ENCODE peak calls at places on chromosomes 7 and 10, in five cellular contexts. One of them, this sample, is unnamed.

GRCh38 chr10:22339761-22340361 is 5.4 kb upstream of the SPAG6 start:
- DNase-seq in fibroblast of mammary gland: peak; percentile 87
- DNase-seq in heart left ventricle: no peak
- DNase-seq in astrocyte of the spinal cord: no peak
- DNase-seq in IMR-90: no peak
- DNase-seq in this sample: no peak

GRCh38 chr7:103990991-103991390 is 1.5 kb upstream of the RELN start:
- DNase-seq in fibroblast of mammary gland: no peak
- DNase-seq in heart left ventricle: no peak
- DNase-seq in astrocyte of the spinal cord: no peak
- DNase-seq in IMR-90: no peak
- DNase-seq in this sample: no peak

GRCh38 chr7:29511337-29511736 is 52.3 kb upstream of the PRR15 start:
- DNase-seq in fibroblast of mammary gland: no peak
- DNase-seq in heart left ventricle: no peak
- DNase-seq in astrocyte of the spinal cord: no peak
- DNase-seq in IMR-90: no peak
- DNase-seq in this sample: no peak

GRCh38 chr7:105309235-105310156 is 79.2 kb downstream of the SRPK2 start:
- DNase-seq in fibroblast of mammary gland: no peak
- DNase-seq in heart left ventricle: no peak
- DNase-seq in astrocyte of the spinal cord: no peak
- DNase-seq in IMR-90: no peak
- DNase-seq in this sample: no peak

GRCh38 chr7:64869912-64870562 is 33.0 kb upstream of the ZNF273 start:
- DNase-seq in fibroblast of mammary gland: no peak
- DNase-seq in heart left ventricle: no peak
- DNase-seq in astrocyte of the spinal cord: no peak
- DNase-seq in IMR-90: no peak
- DNase-seq in this sample: no peak

GRCh38 chr10:84696610-84697009 is 368.2 kb downstream of the CCSER2 start:
- DNase-seq in fibroblast of mammary gland: no peak
- DNase-seq in heart left ventricle: no peak
- DNase-seq in astrocyte of the spinal cord: no peak
- DNase-seq in IMR-90: no peak
- DNase-seq in this sample: no peak

GRCh38 chr7:132580277-132580676 is 4.0 kb upstream of the PLXNA4 start:
- DNase-seq in fibroblast of mammary gland: peak; percentile 10
- DNase-seq in heart left ventricle: no peak
- DNase-seq in astrocyte of the spinal cord: no peak
- DNase-seq in IMR-90: no peak
- DNase-seq in this sample: peak; percentile 18

GRCh38 chr7:35546691-35547090 is 148.2 kb downstream of the HERPUD2 start:
- DNase-seq in fibroblast of mammary gland: no peak
- DNase-seq in heart left ventricle: no peak
- DNase-seq in astrocyte of the spinal cord: no peak
- DNase-seq in IMR-90: no peak
- DNase-seq in this sample: no peak

GRCh38 chr7:8436965-8437364 is 3.6 kb downstream of the NXPH1 start:
- DNase-seq in fibroblast of mammary gland: peak; percentile 8
- DNase-seq in heart left ventricle: no peak
- DNase-seq in astrocyte of the spinal cord: no peak
- DNase-seq in IMR-90: no peak
- DNase-seq in this sample: peak; percentile 48

GRCh38 chr10:32367793-32368453 is 21.0 kb upstream of the EPC1 start:
- DNase-seq in fibroblast of mammary gland: peak; percentile 73
- DNase-seq in heart left ventricle: peak; percentile 76
- DNase-seq in astrocyte of the spinal cord: peak; percentile 70
- DNase-seq in IMR-90: peak; percentile 75
- DNase-seq in this sample: peak; percentile 76

GRCh38 chr10:86900955-86901354 is 56.5 kb downstream of the MMRN2 start:
- DNase-seq in fibroblast of mammary gland: peak; percentile 54
- DNase-seq in heart left ventricle: peak; percentile 90
- DNase-seq in astrocyte of the spinal cord: peak; percentile 41
- DNase-seq in IMR-90: peak; percentile 83
- DNase-seq in this sample: no peak

GRCh38 chr10:35451103-35452016 is 115.1 kb downstream of the CCNY start:
- DNase-seq in fibroblast of mammary gland: peak; percentile 17
- DNase-seq in heart left ventricle: no peak
- DNase-seq in astrocyte of the spinal cord: no peak
- DNase-seq in IMR-90: peak; percentile 63
- DNase-seq in this sample: no peak

GRCh38 chr10:78053201-78053868 is 19.7 kb downstream of the RPS24 start:
- DNase-seq in fibroblast of mammary gland: peak; percentile 73
- DNase-seq in heart left ventricle: no peak
- DNase-seq in astrocyte of the spinal cord: peak; percentile 49
- DNase-seq in IMR-90: peak; percentile 89
- DNase-seq in this sample: peak; percentile 33

GRCh38 chr10:113504423-113504822 is 48.4 kb upstream of the HABP2 start:
- DNase-seq in fibroblast of mammary gland: peak; percentile 16
- DNase-seq in heart left ventricle: no peak
- DNase-seq in astrocyte of the spinal cord: no peak
- DNase-seq in IMR-90: no peak
- DNase-seq in this sample: peak; percentile 30

GRCh38 chr7:27686315-27686714 is 23.6 kb upstream of the HIBADH start:
- DNase-seq in fibroblast of mammary gland: peak; percentile 38
- DNase-seq in heart left ventricle: no peak
- DNase-seq in astrocyte of the spinal cord: no peak
- DNase-seq in IMR-90: no peak
- DNase-seq in this sample: no peak

GRCh38 chr10:124916098-124916584 is 25.8 kb upstream of the ZRANB1 start:
- DNase-seq in fibroblast of mammary gland: peak; percentile 40
- DNase-seq in heart left ventricle: no peak
- DNase-seq in astrocyte of the spinal cord: no peak
- DNase-seq in IMR-90: peak; percentile 27
- DNase-seq in this sample: peak; percentile 28

GRCh38 chr7:9711259-9711658 is 1262.4 kb upstream of the PHF14 start:
- DNase-seq in fibroblast of mammary gland: no peak
- DNase-seq in heart left ventricle: no peak
- DNase-seq in astrocyte of the spinal cord: no peak
- DNase-seq in IMR-90: no peak
- DNase-seq in this sample: peak; percentile 2

GRCh38 chr7:52831321-52831720 is 204.1 kb upstream of the POM121L12 start:
- DNase-seq in fibroblast of mammary gland: no peak
- DNase-seq in heart left ventricle: no peak
- DNase-seq in astrocyte of the spinal cord: peak; percentile 69
- DNase-seq in IMR-90: no peak
- DNase-seq in this sample: no peak
- H3K4me3 ChIP-seq in fibroblast of mammary gland: no peak overlapping the region
- H3K4me3 ChIP-seq in heart left ventricle: no peak overlapping the region
- H3K4me3 ChIP-seq in astrocyte of the spinal cord: peak overlapping the region; percentile 10
- H3K4me3 ChIP-seq in IMR-90: no peak overlapping the region
- H3K4me3 ChIP-seq in this sample: no peak overlapping the region

DNA sequence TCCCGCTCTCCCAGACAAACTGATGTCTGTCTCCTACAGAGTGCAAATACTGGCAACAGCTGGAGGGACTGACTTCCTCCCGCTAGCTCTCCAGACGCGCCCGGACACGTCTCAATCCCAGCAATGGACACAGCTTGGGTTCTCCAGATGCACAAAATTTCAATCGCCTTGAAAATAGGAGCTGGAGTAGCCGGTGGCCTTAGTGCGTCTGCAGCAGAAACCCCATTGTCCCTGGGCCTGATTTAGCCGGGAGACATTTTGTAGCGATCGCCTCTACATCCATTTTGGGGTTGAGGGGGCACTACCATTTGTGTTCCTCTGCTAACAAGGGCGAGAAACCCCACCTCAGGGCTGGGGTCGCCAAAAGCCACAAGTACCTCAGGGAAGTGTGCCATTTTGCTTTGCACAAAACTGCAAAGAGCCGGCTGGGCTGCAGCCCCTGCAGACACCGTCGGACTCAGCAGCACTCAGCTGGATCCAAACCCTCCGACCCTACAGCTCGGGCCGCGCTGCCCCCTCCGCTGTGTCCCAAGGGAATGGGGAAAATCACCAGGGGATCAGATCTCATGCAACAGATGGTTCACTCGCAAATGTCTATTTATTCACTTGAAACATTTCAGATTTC is 5.9 kb downstream of the CPA2 start:
- DNase-seq in fibroblast of mammary gland: no peak
- DNase-seq in heart left ventricle: peak; percentile 23
- DNase-seq in astrocyte of the spinal cord: no peak
- DNase-seq in IMR-90: no peak
- DNase-seq in this sample: peak; percentile 85
- H3K4me3 ChIP-seq in fibroblast of mammary gland: no peak overlapping the region
- H3K4me3 ChIP-seq in heart left ventricle: peak overlapping the region; percentile 29
- H3K4me3 ChIP-seq in astrocyte of the spinal cord: no peak overlapping the region
- H3K4me3 ChIP-seq in IMR-90: no peak overlapping the region
- H3K4me3 ChIP-seq in this sample: peak overlapping the region; percentile 6

GRCh38 chr10:110221044-110221720 is 13.8 kb downstream of the MXI1 start:
- DNase-seq in fibroblast of mammary gland: no peak
- DNase-seq in heart left ventricle: no peak
- DNase-seq in astrocyte of the spinal cord: no peak
- DNase-seq in IMR-90: no peak
- DNase-seq in this sample: no peak
- H3K4me3 ChIP-seq in fibroblast of mammary gland: peak overlapping the region; percentile 53
- H3K4me3 ChIP-seq in heart left ventricle: peak overlapping the region; percentile 47
- H3K4me3 ChIP-seq in astrocyte of the spinal cord: peak overlapping the region; percentile 43
- H3K4me3 ChIP-seq in IMR-90: peak overlapping the region; percentile 46
- H3K4me3 ChIP-seq in this sample: peak overlapping the region; percentile 12

GRCh38 chr7:157549612-157550299 is 213.0 kb downstream of the DNAJB6 start:
- DNase-seq in fibroblast of mammary gland: no peak
- DNase-seq in heart left ventricle: no peak
- DNase-seq in astrocyte of the spinal cord: no peak
- DNase-seq in IMR-90: no peak
- DNase-seq in this sample: no peak
- H3K4me3 ChIP-seq in fibroblast of mammary gland: no peak overlapping the region
- H3K4me3 ChIP-seq in heart left ventricle: no peak overlapping the region
- H3K4me3 ChIP-seq in astrocyte of the spinal cord: no peak overlapping the region
- H3K4me3 ChIP-seq in IMR-90: no peak overlapping the region
- H3K4me3 ChIP-seq in this sample: no peak overlapping the region

This sample was measured in epithelial cell of esophagus.